ENCODE peak calls at places on chromosomes 13 and 19, in four cellular contexts. One of them, this sample, is unnamed.

GRCh38 chr13:66532146-66532545 is 698.0 kb downstream of the PCDH9 start:
- DNase-seq in AG04449: no peak
- DNase-seq in Calu3: no peak
- DNase-seq in A549: no peak
- DNase-seq in this sample: no peak

GRCh38 chr19:29370276-29370675 is 155.5 kb upstream of the VSTM2B start:
- DNase-seq in A549: no peak
- DNase-seq in AG04449: no peak
- DNase-seq in Calu3: no peak
- DNase-seq in this sample: no peak

GRCh38 chr19:39409886-39410619 is 2.4 kb upstream of the PLEKHG2 start:
- DNase-seq in AG04449: no peak
- DNase-seq in Calu3: peak
- DNase-seq in A549: no peak
- DNase-seq in this sample: no peak

GRCh38 chr19:43466793-43467192 is 1.4 kb upstream of the LYPD3 start:
- DNase-seq in Calu3: no peak
- DNase-seq in A549: no peak
- DNase-seq in AG04449: no peak
- DNase-seq in this sample: no peak

GRCh38 chr19:14086098-14086497 is 515 bp upstream of the C19orf67 start:
- DNase-seq in Calu3: no peak
- DNase-seq in A549: no peak
- DNase-seq in AG04449: no peak
- DNase-seq in this sample: no peak

GRCh38 chr19:14203258-14203657 is 2.7 kb downstream of the ADGRL1 start:
- DNase-seq in A549: no peak
- DNase-seq in Calu3: no peak
- DNase-seq in AG04449: no peak
- DNase-seq in this sample: no peak

GRCh38 chr19:23475477-23475876 is 80.2 kb upstream of the ZNF91 start:
- DNase-seq in AG04449: no peak
- DNase-seq in Calu3: no peak
- DNase-seq in A549: no peak
- DNase-seq in this sample: no peak

GRCh38 chr19:5484398-5485285 is 29.4 kb downstream of the ZNRF4 start:
- DNase-seq in AG04449: no peak
- DNase-seq in Calu3: peak
- DNase-seq in A549: no peak
- DNase-seq in this sample: no peak

GRCh38 chr13:95099541-95099940 is 201.7 kb downstream of the ABCC4 start:
- DNase-seq in A549: peak
- DNase-seq in Calu3: no peak
- DNase-seq in AG04449: peak
- DNase-seq in this sample: no peak

GRCh38 chr13:110073982-110074381 is 233.0 kb downstream of the COL4A1 start:
- DNase-seq in AG04449: no peak
- DNase-seq in A549: no peak
- DNase-seq in Calu3: no peak
- DNase-seq in this sample: no peak
- TF ChIP-seq CTCF in AG04449: no peak
- TF ChIP-seq CTCF in A549: no peak
- TF ChIP-seq CTCF in Calu3: no peak
- TF ChIP-seq CTCF in this sample: no peak

GRCh38 chr19:49817964-49818690 is at the start of gene MED25:
- DNase-seq in Calu3: peak
- DNase-seq in AG04449: no peak
- DNase-seq in A549: peak
- DNase-seq in this sample: peak

GRCh38 chr19:49818691-49819331 is 722 bp downstream of the MED25 start:
- DNase-seq in AG04449: no peak
- DNase-seq in Calu3: no peak
- DNase-seq in A549: no peak
- DNase-seq in this sample: no peak

GRCh38 chr19:49816616-49817015 is 1.5 kb upstream of the MED25 start:
- DNase-seq in A549: no peak
- DNase-seq in AG04449: no peak
- DNase-seq in Calu3: no peak
- DNase-seq in this sample: no peak

GRCh38 chr19:49823472-49823871 is 5.4 kb downstream of the MED25 start:
- DNase-seq in Calu3: no peak
- DNase-seq in A549: no peak
- DNase-seq in AG04449: no peak
- DNase-seq in this sample: no peak

DNA sequence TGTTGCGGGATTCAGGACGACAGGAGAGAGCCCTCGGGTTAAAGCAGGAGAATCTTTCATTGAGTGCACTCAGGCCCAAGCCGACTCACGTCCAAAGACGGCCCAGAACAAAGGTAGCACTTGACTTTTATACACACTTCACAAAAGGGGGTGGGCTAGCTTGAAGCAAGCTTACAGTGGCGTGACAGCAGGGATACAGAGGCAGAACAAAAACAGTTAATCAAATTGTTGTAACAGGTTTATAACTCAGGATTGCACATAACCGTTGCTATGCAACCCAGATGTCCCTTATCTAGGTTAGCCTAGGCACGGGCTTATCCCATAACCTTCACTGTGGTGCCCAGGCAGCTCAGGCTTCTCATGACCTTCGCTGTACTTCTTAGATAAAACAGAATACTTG is 2.0 kb downstream of the MED25 start:
- DNase-seq in AG04449: no peak
- DNase-seq in A549: no peak
- DNase-seq in Calu3: no peak
- DNase-seq in this sample: no peak
- TF ChIP-seq CTCF in AG04449: no peak
- TF ChIP-seq CTCF in A549: no peak
- TF ChIP-seq CTCF in Calu3: no peak
- TF ChIP-seq CTCF in this sample: no peak

GRCh38 chr13:110089100-110089499 is 217.9 kb downstream of the COL4A1 start:
- DNase-seq in AG04449: no peak
- DNase-seq in A549: no peak
- DNase-seq in Calu3: no peak
- DNase-seq in this sample: no peak

GRCh38 chr13:110092869-110093268 is 214.1 kb downstream of the COL4A1 start:
- DNase-seq in A549: no peak
- DNase-seq in AG04449: no peak
- DNase-seq in Calu3: no peak
- DNase-seq in this sample: no peak

GRCh38 chr13:110089815-110090214 is 217.1 kb downstream of the COL4A1 start:
- DNase-seq in Calu3: no peak
- DNase-seq in A549: no peak
- DNase-seq in AG04449: no peak
- DNase-seq in this sample: no peak
- TF ChIP-seq CTCF in Calu3: no peak
- TF ChIP-seq CTCF in A549: no peak
- TF ChIP-seq CTCF in AG04449: peak
- TF ChIP-seq CTCF in this sample: peak

DNA sequence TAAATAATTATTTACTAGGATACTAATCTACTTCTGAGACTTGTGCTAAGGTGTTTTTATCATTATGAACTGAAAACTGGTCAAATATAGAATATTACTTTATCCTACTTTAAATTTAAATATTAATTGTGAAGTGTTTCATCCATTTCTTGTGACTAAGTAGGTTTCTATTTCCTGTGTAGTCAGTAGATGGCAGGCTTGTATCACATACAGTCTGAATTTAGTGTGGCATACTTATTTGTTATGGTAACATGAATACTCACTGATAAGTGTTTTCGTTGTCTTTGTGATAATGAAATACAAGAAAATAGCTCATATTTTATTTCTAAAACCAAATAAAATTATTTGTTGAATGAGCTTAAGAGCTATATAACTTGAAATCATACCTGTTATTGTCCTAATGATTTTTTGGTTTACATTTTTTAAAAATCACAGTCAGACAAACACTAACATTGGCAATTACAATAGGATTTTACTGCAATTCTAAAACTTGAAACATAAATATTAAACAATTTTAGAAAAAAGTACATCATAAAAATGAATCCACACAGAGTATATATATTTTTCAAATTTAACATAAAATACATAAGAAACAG is 904.6 kb upstream of the PCDH20 start:
- DNase-seq in AG04449: no peak
- DNase-seq in A549: peak
- DNase-seq in Calu3: peak
- DNase-seq in this sample: no peak
- TF ChIP-seq CTCF in AG04449: no peak
- TF ChIP-seq CTCF in A549: peak
- TF ChIP-seq CTCF in Calu3: no peak
- TF ChIP-seq CTCF in this sample: no peak

DNA sequence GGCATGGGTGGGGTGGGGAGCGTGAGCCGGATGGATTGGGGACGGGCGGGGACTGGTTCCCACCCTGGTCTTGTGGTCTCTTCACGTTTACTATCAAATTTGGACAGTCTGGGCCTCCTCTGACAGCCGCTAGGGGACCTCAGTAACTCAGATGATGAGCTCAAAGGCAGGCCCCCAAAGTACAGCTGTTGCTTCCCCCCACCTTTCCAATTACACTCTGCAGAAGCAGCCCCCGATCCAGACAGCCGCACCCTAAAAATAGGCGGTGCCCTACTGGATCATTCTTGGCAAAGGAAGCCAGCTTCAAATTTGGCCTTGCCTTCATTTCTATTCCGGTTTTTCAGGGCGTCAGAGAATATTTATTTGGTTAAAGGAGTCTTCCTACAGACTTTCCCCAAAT is 1.9 kb upstream of the FOXO1 start:
- DNase-seq in AG04449: no peak
- DNase-seq in A549: peak
- DNase-seq in Calu3: peak
- DNase-seq in this sample: no peak
- TF ChIP-seq CTCF in AG04449: peak
- TF ChIP-seq CTCF in A549: peak
- TF ChIP-seq CTCF in Calu3: peak
- TF ChIP-seq CTCF in this sample: peak

This sample was measured in AG09309.